ENCODE peak calls at places on chromosomes 16 and 17, in eight cellular contexts. J is body of pancreas, S is lung, I is A549, L is left ventricle myocardium inferior, Y is neural progenitor cell, Z is right atrium auricular region, M is tibial artery. T is an unnamed sample.

GRCh38 chr17:31202968-31203367 is 94.1 kb downstream of the OMG start:
- DNase-seq in J (no peak), S (peak), I (no peak), L (no peak), Y (no peak), Z (no peak), M (no peak), T (no peak)

GRCh38 chr16:8571061-8571596 is 19.2 kb downstream of the TMEM114 start:
- DNase-seq in J (no peak), S (no peak), I (peak), L (no peak), Y (peak), Z (no peak), M (no peak), T (no peak)

GRCh38 chr17:28333083-28333746 is 2.1 kb downstream of the IFT20 start:
- DNase-seq in J (no peak), S (no peak), I (no peak), L (no peak), Y (no peak), Z (no peak), M (no peak), T (no peak)

GRCh38 chr16:12503201-12503600 is 300.5 kb downstream of the CPPED1 start:
- DNase-seq in J (no peak), S (no peak), I (no peak), L (no peak), Y (no peak), Z (no peak), M (no peak), T (no peak)

GRCh38 chr16:2828521-2828840 is 1.6 kb upstream of the ZG16B start:
- DNase-seq in J (no peak), S (no peak), I (no peak), L (no peak), Y (no peak), Z (no peak), M (no peak), T (no peak)

GRCh38 chr17:40093005-40093579 is 7.3 kb downstream of the NR1D1 start:
- DNase-seq in J (no peak), S (no peak), I (no peak), L (no peak), Y (no peak), Z (no peak), M (no peak), T (no peak)

GRCh38 chr17:6323626-6324356 is 111.1 kb downstream of the AIPL1 start:
- DNase-seq in J (peak), S (no peak), I (peak), L (no peak), Y (no peak), Z (no peak), M (no peak), T (no peak)

GRCh38 chr17:75440738-75441448 is 15.5 kb upstream of the TMEM94 start:
- DNase-seq in J (no peak), S (no peak), I (no peak), L (no peak), Y (no peak), Z (no peak), M (no peak), T (no peak)

GRCh38 chr16:87924937-87925670 is 11.2 kb downstream of the CA5A start:
- DNase-seq in J (peak), S (no peak), I (no peak), L (peak), Y (no peak), Z (no peak), M (no peak), T (no peak)

GRCh38 chr17:79832211-79833109 is 6.8 kb downstream of the CBX4 start:
- DNase-seq in J (peak), S (no peak), I (peak), L (peak), Y (peak), Z (no peak), M (no peak), T (no peak)

GRCh38 chr16:23016372-23016771 is 132.9 kb downstream of the USP31 start:
- DNase-seq in J (peak), S (no peak), I (no peak), L (no peak), Y (no peak), Z (no peak), M (no peak), T (no peak)

GRCh38 chr16:46918905-46919792 is 35.0 kb downstream of the GPT2 start:
- DNase-seq in J (peak), S (no peak), I (no peak), L (no peak), Y (peak), Z (no peak), M (no peak), T (no peak)

GRCh38 chr17:37744961-37745800 is at the start of gene HNF1B:
- DNase-seq in J (peak), S (peak), I (peak), L (no peak), Y (peak), Z (no peak), M (no peak), T (no peak)

GRCh38 chr17:4142107-4142900 is 526 bp downstream of the ZZEF1 start:
- DNase-seq in J (peak), S (peak), I (peak), L (peak), Y (peak), Z (no peak), M (peak), T (peak)

GRCh38 chr16:82631701-82632685 is 5.2 kb downstream of the CDH13 start:
- DNase-seq in J (no peak), S (no peak), I (peak), L (no peak), Y (peak), Z (no peak), M (no peak), T (no peak)

GRCh38 chr16:17228708-17229055 is 242.1 kb downstream of the XYLT1 start:
- DNase-seq in J (no peak), S (no peak), I (no peak), L (no peak), Y (no peak), Z (no peak), M (no peak), T (no peak)

GRCh38 chr17:64969046-64969501 is 49.8 kb upstream of the LRRC37A3 start:
- DNase-seq in J (no peak), S (no peak), I (no peak), L (no peak), Y (no peak), Z (no peak), M (no peak), T (no peak)

GRCh38 chr16:59021751-59022150 is 287.6 kb upstream of the GOT2 start:
- DNase-seq in J (no peak), S (no peak), I (peak), L (no peak), Y (no peak), Z (no peak), M (no peak), T (no peak)

GRCh38 chr16:53695070-53695469 is 8.6 kb downstream of the RPGRIP1L start:
- DNase-seq in J (no peak), S (no peak), I (no peak), L (no peak), Y (no peak), Z (no peak), M (no peak), T (no peak)
- H3K27ac ChIP-seq in J (no peak), S (no peak), I (no peak), L (no peak), Y (no peak), Z (no peak), M (no peak), T (no peak)

DNA sequence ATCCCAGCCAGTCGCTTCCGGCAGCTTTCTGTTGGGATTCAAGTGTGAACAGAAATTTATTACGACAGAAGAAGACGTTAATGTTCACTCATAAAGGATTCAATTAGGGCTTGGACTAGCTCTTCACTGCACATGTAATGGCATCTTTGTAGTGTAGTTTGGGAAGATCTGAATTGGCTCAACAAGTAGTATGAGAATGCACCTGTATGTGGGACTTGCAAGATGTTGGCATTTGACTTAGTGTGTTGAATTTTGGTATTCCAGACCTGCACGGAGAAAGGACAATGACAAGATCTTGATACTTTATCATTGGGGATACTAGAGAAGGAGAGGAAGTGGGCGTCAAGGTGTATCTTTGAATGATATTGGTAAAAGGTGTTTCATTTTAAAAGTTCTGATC is 1.2 kb downstream of the PSMD11 start:
- DNase-seq in J (no peak), S (no peak), I (no peak), L (no peak), Y (no peak), Z (no peak), M (no peak), T (no peak)
- H3K27ac ChIP-seq in J (peak), S (peak), I (peak), L (peak), Y (no peak), Z (peak), M (peak), T (no peak)

DNA sequence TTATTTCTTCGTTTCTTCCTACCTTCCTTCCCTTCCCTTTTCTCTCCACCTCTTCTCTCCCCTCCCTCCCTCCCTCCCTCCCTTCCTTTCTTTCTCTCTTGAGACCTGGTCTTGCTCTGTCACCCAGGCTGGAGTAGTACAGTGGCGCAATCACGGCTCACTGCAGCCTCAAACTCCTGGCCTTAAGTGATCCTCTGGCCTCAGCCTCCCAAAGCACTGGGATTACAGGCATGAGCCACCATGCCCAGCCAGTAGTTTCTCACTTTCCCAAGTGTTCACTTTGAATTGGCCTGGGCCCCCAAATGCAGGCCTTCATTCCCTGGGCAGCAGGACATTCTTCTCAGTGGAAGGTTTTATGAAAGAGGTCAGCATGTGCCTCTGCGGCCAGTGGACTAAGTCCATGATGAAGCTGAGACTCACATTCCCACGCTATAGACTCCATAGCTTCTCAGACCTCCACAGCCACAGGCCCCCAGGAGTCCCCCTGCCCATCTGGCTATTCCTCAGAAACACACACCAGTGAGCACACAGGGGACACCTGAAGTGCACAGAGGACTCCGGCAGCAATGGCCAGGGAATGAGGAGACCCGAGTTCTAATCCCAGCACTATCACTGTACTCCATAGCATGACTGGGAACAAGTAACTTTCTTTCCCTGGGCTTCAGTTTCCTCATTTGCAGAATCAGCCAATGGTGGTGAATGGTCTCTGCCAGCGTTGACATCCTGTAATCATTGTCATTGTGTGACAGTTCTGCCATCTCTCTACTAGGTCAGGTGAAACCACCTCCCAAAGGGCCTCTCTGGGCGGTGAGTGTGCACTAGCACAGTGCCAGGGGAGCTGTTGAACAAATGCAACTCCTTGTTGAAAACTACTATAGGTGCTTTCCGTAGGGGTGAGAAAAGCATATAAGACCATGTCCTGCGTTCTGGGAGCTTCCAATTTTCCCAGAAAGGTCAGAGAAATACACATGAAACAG is 69.2 kb upstream of the TBX2 start:
- DNase-seq in J (no peak), S (no peak), I (no peak), L (no peak), Y (no peak), Z (no peak), M (no peak), T (no peak)
- H3K27ac ChIP-seq in J (no peak), S (no peak), I (no peak), L (peak), Y (no peak), Z (peak), M (peak), T (peak)

GRCh38 chr17:43383826-43384475 is 14.8 kb upstream of the ARL4D start:
- DNase-seq in J (no peak), S (no peak), I (no peak), L (no peak), Y (no peak), Z (no peak), M (no peak), T (no peak)
- H3K27ac ChIP-seq in J (no peak), S (no peak), I (no peak), L (no peak), Y (no peak), Z (no peak), M (no peak), T (no peak)

DNA sequence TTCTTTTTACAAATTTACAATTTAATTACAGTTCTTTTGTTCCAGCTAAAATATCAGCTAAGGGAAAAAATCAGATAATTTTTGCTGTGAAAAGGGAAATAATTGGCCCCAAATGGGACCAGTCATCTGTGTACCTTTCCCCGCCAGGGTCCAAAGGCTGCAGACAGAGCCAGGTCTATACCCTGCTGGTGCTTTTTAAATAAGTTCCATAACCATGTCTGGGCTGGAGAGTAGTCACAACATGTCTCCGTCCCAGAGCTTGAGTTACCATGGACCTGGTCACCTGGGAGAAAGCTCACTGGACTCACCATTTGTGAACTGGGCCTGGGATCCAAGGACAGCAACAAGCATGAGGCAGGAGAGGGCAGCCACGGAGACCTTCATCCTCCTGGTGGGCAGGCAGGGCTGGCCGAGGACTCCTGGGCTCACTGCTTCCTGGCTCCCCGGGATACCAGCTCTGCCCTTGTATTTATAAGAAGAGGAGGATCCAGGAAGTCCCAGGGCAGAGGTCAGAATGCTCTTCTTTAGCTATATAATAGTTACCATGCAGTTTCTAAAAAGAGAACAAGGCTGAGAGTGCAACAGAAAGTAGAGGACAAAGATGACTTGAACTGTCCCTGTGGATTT is at the start of gene CCL15:
- DNase-seq in J (no peak), S (no peak), I (no peak), L (no peak), Y (no peak), Z (no peak), M (no peak), T (no peak)
- H3K27ac ChIP-seq in J (no peak), S (no peak), I (no peak), L (no peak), Y (no peak), Z (no peak), M (no peak), T (no peak)

DNA sequence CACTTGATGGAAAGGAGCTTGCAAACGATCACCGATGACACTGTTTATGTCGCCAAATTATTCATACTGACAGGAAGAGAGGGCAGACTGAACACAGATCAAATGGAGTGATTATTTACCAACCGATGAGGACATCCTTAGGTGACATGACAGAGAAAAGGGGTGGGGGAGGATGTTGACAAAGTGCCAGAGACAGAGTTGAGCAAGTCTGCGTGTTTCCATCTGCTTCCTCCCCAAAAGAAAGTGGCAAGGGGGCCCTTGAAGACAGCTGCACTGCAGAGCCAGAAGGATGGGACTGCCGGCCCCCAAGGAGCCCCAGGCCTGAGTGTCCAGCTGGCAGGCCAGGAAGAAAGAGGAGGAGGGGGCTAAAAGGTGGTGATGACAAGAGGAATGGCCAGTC is 191.0 kb upstream of the RPL38 start:
- DNase-seq in J (no peak), S (no peak), I (no peak), L (no peak), Y (no peak), Z (no peak), M (no peak), T (no peak)
- H3K27ac ChIP-seq in J (no peak), S (no peak), I (no peak), L (no peak), Y (no peak), Z (no peak), M (no peak), T (no peak)

DNA sequence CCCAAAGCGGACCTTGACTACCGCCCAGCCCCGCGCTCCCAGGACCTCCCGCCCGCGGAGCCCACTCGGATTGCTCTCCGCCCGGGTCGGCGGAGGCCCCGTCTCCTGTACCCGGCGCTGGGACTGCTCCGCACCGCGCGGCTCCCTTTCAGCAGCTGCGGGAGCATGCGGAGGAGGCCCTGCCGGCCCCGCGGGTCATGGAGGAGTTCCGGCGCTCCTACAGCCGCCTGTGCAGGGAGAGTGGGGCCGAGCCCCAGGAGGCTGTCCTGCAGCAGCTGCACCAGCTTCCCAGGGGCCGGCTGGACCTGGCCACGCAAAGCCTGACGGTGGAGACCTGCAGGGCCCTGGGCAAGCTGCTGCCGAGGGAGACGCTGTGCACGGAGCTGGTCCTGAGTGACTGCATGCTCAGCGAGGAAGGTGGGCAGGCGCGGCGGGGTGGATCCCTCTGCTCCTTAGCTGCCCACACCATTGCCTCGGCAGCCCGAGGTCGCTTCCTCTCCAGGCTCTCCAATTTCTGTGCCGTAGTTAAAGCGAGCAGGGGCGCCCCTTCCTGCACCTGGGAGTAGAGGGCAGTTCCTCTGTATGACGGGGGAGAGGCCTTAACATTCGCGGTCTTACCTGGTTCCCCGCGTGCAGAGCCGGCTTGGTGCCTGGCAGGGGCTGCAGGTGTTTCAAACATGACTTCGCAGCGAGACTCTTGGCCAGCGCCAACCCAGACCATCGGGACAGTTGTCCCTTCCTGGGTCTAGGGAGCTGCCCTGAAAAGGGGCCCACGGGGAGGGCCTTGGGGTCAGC is 539 bp downstream of the LRRC45 start:
- DNase-seq in J (peak), S (no peak), I (no peak), L (no peak), Y (no peak), Z (no peak), M (no peak), T (no peak)
- H3K27ac ChIP-seq in J (peak), S (no peak), I (peak), L (peak), Y (no peak), Z (no peak), M (peak), T (no peak)